ENCODE peak calls at places on chromosomes 5 and 9, in five cellular contexts. One of them, this sample, is unnamed.

GRCh38 chr5:126189862-126190261 is 233.3 kb upstream of the GRAMD2B start:
- DNase-seq in neural crest cell: no peak
- DNase-seq in epithelial cell of esophagus: no peak
- DNase-seq in foreskin fibroblast: no peak
- DNase-seq in GM12865: no peak
- DNase-seq in this sample: no peak

GRCh38 chr5:522899-523657 is 1.2 kb downstream of the SLC9A3 start:
- DNase-seq in neural crest cell: no peak
- DNase-seq in epithelial cell of esophagus: no peak
- DNase-seq in foreskin fibroblast: no peak
- DNase-seq in GM12865: no peak
- DNase-seq in this sample: no peak

GRCh38 chr9:36936498-36936831 is 97.6 kb downstream of the PAX5 start:
- DNase-seq in neural crest cell: no peak
- DNase-seq in epithelial cell of esophagus: peak
- DNase-seq in foreskin fibroblast: no peak
- DNase-seq in GM12865: no peak
- DNase-seq in this sample: no peak

GRCh38 chr9:133120343-133121199 is 469 bp downstream of the RALGDS start:
- DNase-seq in neural crest cell: no peak
- DNase-seq in epithelial cell of esophagus: no peak
- DNase-seq in foreskin fibroblast: peak
- DNase-seq in GM12865: no peak
- DNase-seq in this sample: no peak

GRCh38 chr5:180869587-180869986 is 8.5 kb upstream of the ZFP62 start:
- DNase-seq in neural crest cell: no peak
- DNase-seq in epithelial cell of esophagus: no peak
- DNase-seq in foreskin fibroblast: no peak
- DNase-seq in GM12865: no peak
- DNase-seq in this sample: no peak

GRCh38 chr5:132102101-132102701 is 28.6 kb downstream of the CSF2 start:
- DNase-seq in neural crest cell: no peak
- DNase-seq in epithelial cell of esophagus: no peak
- DNase-seq in foreskin fibroblast: no peak
- DNase-seq in GM12865: peak
- DNase-seq in this sample: no peak

GRCh38 chr9:109166771-109167601 is at the start of gene FRRS1L:
- DNase-seq in neural crest cell: peak
- DNase-seq in epithelial cell of esophagus: no peak
- DNase-seq in foreskin fibroblast: peak
- DNase-seq in GM12865: no peak
- DNase-seq in this sample: no peak

GRCh38 chr9:80070071-80070742 is 498.4 kb downstream of the TLE4 start:
- DNase-seq in neural crest cell: no peak
- DNase-seq in epithelial cell of esophagus: no peak
- DNase-seq in foreskin fibroblast: no peak
- DNase-seq in GM12865: no peak
- DNase-seq in this sample: no peak

GRCh38 chr5:169567079-169567478 is 16.5 kb upstream of the SPDL1 start:
- DNase-seq in neural crest cell: no peak
- DNase-seq in epithelial cell of esophagus: peak
- DNase-seq in foreskin fibroblast: peak
- DNase-seq in GM12865: peak
- DNase-seq in this sample: no peak

GRCh38 chr9:129671065-129671464 is 5.6 kb downstream of the PRRX2 start:
- DNase-seq in neural crest cell: no peak
- DNase-seq in epithelial cell of esophagus: no peak
- DNase-seq in foreskin fibroblast: no peak
- DNase-seq in GM12865: no peak
- DNase-seq in this sample: no peak

GRCh38 chr5:136631176-136631575 is 265.8 kb upstream of the TRPC7 start:
- DNase-seq in neural crest cell: no peak
- DNase-seq in epithelial cell of esophagus: peak
- DNase-seq in foreskin fibroblast: no peak
- DNase-seq in GM12865: no peak
- DNase-seq in this sample: no peak

GRCh38 chr9:93154293-93154903 is 20.3 kb upstream of the NINJ1 start:
- DNase-seq in neural crest cell: peak
- DNase-seq in epithelial cell of esophagus: peak
- DNase-seq in foreskin fibroblast: no peak
- DNase-seq in GM12865: no peak
- DNase-seq in this sample: no peak

GRCh38 chr5:127875235-127876021 is 172.2 kb downstream of the CCDC192 start:
- DNase-seq in neural crest cell: peak
- DNase-seq in epithelial cell of esophagus: peak
- DNase-seq in foreskin fibroblast: peak
- DNase-seq in GM12865: peak
- DNase-seq in this sample: peak

GRCh38 chr5:133247881-133248642 is 196.2 kb downstream of the HSPA4 start:
- DNase-seq in neural crest cell: peak
- DNase-seq in epithelial cell of esophagus: no peak
- DNase-seq in foreskin fibroblast: no peak
- DNase-seq in GM12865: peak
- DNase-seq in this sample: no peak

GRCh38 chr5:144421411-144421810 is 250.7 kb downstream of the KCTD16 start:
- DNase-seq in neural crest cell: no peak
- DNase-seq in epithelial cell of esophagus: peak
- DNase-seq in foreskin fibroblast: peak
- DNase-seq in GM12865: no peak
- DNase-seq in this sample: peak

GRCh38 chr9:78091736-78092135 is 60.1 kb upstream of the GNAQ start:
- DNase-seq in neural crest cell: no peak
- DNase-seq in epithelial cell of esophagus: no peak
- DNase-seq in foreskin fibroblast: no peak
- DNase-seq in GM12865: no peak
- DNase-seq in this sample: no peak

GRCh38 chr9:137745541-137745991 is 126.8 kb downstream of the EHMT1 start:
- DNase-seq in neural crest cell: no peak
- DNase-seq in epithelial cell of esophagus: peak
- DNase-seq in foreskin fibroblast: no peak
- DNase-seq in GM12865: peak
- DNase-seq in this sample: peak

GRCh38 chr5:94072116-94072515 is 330.7 kb upstream of the POU5F2 start:
- DNase-seq in neural crest cell: no peak
- DNase-seq in epithelial cell of esophagus: no peak
- DNase-seq in foreskin fibroblast: peak
- DNase-seq in GM12865: no peak
- DNase-seq in this sample: no peak

GRCh38 chr5:97918057-97918456 is 735.0 kb upstream of the RIOK2 start:
- DNase-seq in neural crest cell: no peak
- DNase-seq in epithelial cell of esophagus: peak
- DNase-seq in foreskin fibroblast: no peak
- DNase-seq in GM12865: no peak
- DNase-seq in this sample: no peak

GRCh38 chr9:124685217-124685616 is 85.9 kb downstream of the NR6A1 start:
- DNase-seq in neural crest cell: no peak
- DNase-seq in epithelial cell of esophagus: no peak
- DNase-seq in foreskin fibroblast: no peak
- DNase-seq in GM12865: no peak
- DNase-seq in this sample: no peak

GRCh38 chr9:114804504-114804903 is 1.3 kb downstream of the TNFSF15 start:
- DNase-seq in neural crest cell: no peak
- DNase-seq in epithelial cell of esophagus: peak
- DNase-seq in foreskin fibroblast: peak
- DNase-seq in GM12865: no peak
- DNase-seq in this sample: no peak

GRCh38 chr9:137113385-137114159 is 961 bp downstream of the DPP7 start:
- DNase-seq in neural crest cell: no peak
- DNase-seq in epithelial cell of esophagus: no peak
- DNase-seq in foreskin fibroblast: peak
- DNase-seq in GM12865: peak
- DNase-seq in this sample: no peak

GRCh38 chr9:17580119-17580518 is 1.3 kb downstream of the SH3GL2 start:
- DNase-seq in neural crest cell: no peak
- DNase-seq in epithelial cell of esophagus: no peak
- DNase-seq in foreskin fibroblast: no peak
- DNase-seq in GM12865: no peak
- DNase-seq in this sample: no peak

GRCh38 chr9:17574342-17574741 is 4.5 kb upstream of the SH3GL2 start:
- DNase-seq in neural crest cell: no peak
- DNase-seq in epithelial cell of esophagus: no peak
- DNase-seq in foreskin fibroblast: no peak
- DNase-seq in GM12865: no peak
- DNase-seq in this sample: no peak

GRCh38 chr9:17578577-17578910 is 322 bp upstream of the SH3GL2 start:
- DNase-seq in neural crest cell: peak
- DNase-seq in epithelial cell of esophagus: no peak
- DNase-seq in foreskin fibroblast: peak
- DNase-seq in GM12865: no peak
- DNase-seq in this sample: no peak

DNA sequence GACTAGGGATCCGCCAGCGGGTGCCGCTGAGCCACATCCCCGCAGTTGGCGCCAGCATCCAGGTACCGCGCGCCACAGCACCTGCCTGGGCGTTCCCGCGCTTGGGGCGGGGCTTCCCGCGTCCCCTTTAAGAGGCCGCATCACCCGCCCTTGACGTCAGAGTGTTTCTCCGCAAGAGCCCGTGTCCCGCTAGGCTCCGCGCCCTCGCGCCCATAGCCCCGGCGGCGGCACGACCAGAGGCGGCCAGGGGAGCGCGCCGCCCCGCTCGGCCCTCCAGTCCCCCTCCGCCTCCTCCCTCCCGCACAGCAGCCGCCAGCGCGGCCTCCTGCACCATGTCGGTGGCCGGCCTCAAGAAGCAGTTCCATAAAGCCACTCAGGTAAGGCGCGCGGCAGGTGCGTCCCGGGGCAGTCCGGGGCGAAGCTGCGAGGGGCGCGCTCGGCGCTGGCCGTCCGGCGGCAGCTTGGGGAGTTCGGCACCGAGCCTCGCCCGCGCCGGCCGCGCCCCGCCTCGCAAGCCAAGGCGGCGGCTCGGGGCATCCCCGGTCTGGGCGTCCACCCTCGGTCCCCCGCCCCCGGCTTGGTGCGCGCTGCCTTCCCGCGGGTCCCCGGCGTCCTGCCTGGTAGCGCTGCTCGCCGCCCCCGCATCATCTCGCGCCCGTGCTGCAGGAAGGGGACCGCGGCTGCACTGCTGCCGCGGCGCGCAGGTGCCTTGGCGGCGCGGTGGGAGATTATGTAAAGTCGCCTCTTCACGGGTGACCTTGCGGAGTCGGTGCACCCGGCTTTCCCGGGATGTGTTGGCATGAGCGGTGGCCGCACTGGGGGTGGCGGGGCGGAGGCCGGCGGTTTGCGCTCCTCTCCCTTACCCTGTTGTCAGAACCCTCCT is at the start of gene SH3GL2:
- DNase-seq in neural crest cell: peak
- DNase-seq in epithelial cell of esophagus: peak
- DNase-seq in foreskin fibroblast: peak
- DNase-seq in GM12865: peak
- DNase-seq in this sample: peak
- TF ChIP-seq CTCF in neural crest cell: no peak
- TF ChIP-seq CTCF in epithelial cell of esophagus: no peak
- TF ChIP-seq CTCF in foreskin fibroblast: no peak
- TF ChIP-seq CTCF in GM12865: no peak
- TF ChIP-seq CTCF in this sample: no peak

DNA sequence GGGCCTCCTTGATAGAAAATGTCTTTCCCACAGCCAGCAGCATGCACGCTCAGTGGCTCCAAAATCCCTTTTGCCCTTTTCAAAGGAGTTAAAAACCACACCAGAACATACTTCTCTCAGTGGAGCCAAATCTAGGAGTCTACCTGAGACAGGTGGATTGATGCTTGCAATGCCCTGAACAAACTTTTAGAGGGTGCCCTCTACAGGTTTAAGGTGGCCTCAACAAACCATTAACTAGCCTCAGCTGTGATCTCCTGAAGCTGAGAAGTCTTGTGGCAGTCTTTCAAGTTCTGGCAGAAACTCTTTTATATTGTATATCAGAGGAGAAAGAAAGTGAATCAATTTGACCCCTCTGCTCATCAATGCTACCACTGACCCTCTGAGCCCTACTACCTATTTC is 125.4 kb downstream of the MED27 start:
- DNase-seq in neural crest cell: no peak
- DNase-seq in epithelial cell of esophagus: peak
- DNase-seq in foreskin fibroblast: peak
- DNase-seq in GM12865: peak
- DNase-seq in this sample: no peak
- TF ChIP-seq CTCF in neural crest cell: peak
- TF ChIP-seq CTCF in epithelial cell of esophagus: peak
- TF ChIP-seq CTCF in foreskin fibroblast: peak
- TF ChIP-seq CTCF in GM12865: peak
- TF ChIP-seq CTCF in this sample: peak

GRCh38 chr5:121968910-121969607 is 7.3 kb downstream of the SRFBP1 start:
- DNase-seq in neural crest cell: no peak
- DNase-seq in epithelial cell of esophagus: peak
- DNase-seq in foreskin fibroblast: peak
- DNase-seq in GM12865: no peak
- DNase-seq in this sample: peak

GRCh38 chr5:121969660-121970295 is 8.0 kb downstream of the SRFBP1 start:
- DNase-seq in neural crest cell: no peak
- DNase-seq in epithelial cell of esophagus: peak
- DNase-seq in foreskin fibroblast: peak
- DNase-seq in GM12865: no peak
- DNase-seq in this sample: no peak

GRCh38 chr5:121962943-121963342 is 1.2 kb downstream of the SRFBP1 start:
- DNase-seq in neural crest cell: no peak
- DNase-seq in epithelial cell of esophagus: peak
- DNase-seq in foreskin fibroblast: peak
- DNase-seq in GM12865: no peak
- DNase-seq in this sample: no peak

GRCh38 chr5:121963409-121963808 is 1.6 kb downstream of the SRFBP1 start:
- DNase-seq in neural crest cell: no peak
- DNase-seq in epithelial cell of esophagus: peak
- DNase-seq in foreskin fibroblast: no peak
- DNase-seq in GM12865: peak
- DNase-seq in this sample: no peak

DNA sequence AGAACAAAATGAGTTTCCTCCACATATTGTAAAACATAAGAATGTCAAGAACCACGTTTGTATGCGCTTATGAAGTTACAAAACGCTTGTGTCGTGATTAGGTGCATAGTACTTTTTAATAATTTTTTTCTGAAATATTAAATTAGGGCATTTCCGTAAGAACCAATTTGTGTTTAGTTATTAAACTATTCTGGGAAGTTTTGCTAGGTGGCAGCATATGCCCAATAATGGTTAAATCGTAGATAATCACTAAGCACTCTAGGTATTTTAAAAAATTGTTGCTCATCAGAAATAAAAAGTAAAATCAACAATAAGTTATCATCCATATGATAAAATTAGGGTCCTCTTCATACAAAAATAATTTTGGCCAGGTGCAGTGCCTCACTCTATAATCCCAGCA is 5.4 kb downstream of the SRFBP1 start:
- DNase-seq in neural crest cell: no peak
- DNase-seq in epithelial cell of esophagus: peak
- DNase-seq in foreskin fibroblast: peak
- DNase-seq in GM12865: no peak
- DNase-seq in this sample: no peak
- TF ChIP-seq CTCF in neural crest cell: peak
- TF ChIP-seq CTCF in epithelial cell of esophagus: peak
- TF ChIP-seq CTCF in foreskin fibroblast: peak
- TF ChIP-seq CTCF in GM12865: no peak
- TF ChIP-seq CTCF in this sample: peak

GRCh38 chr9:68530618-68531017 is 10.1 kb downstream of the TMEM252 start:
- DNase-seq in neural crest cell: no peak
- DNase-seq in epithelial cell of esophagus: no peak
- DNase-seq in foreskin fibroblast: no peak
- DNase-seq in GM12865: no peak
- DNase-seq in this sample: no peak
- TF ChIP-seq CTCF in neural crest cell: peak
- TF ChIP-seq CTCF in epithelial cell of esophagus: no peak
- TF ChIP-seq CTCF in foreskin fibroblast: no peak
- TF ChIP-seq CTCF in GM12865: no peak
- TF ChIP-seq CTCF in this sample: peak

GRCh38 chr5:176812269-176813259 is 2.2 kb downstream of the UNC5A start:
- DNase-seq in neural crest cell: peak
- DNase-seq in epithelial cell of esophagus: no peak
- DNase-seq in foreskin fibroblast: peak
- DNase-seq in GM12865: no peak
- DNase-seq in this sample: no peak
- TF ChIP-seq CTCF in neural crest cell: peak
- TF ChIP-seq CTCF in epithelial cell of esophagus: no peak
- TF ChIP-seq CTCF in foreskin fibroblast: peak
- TF ChIP-seq CTCF in GM12865: peak
- TF ChIP-seq CTCF in this sample: peak